ENCODE peak calls at places on chromosomes 12 and 14, in six cellular contexts. U is breast epithelium, S is GM12878, B is prostate gland, A is heart left ventricle, R is HCT116. Z is an unnamed sample. For H3K4me1, the result is how much of the 10 kb centered on the place peaks cover.

GRCh38 chr12:68789144-68789878 is 18.7 kb upstream of the MDM2 start:
- DNase-seq in U (no peak), S (no peak), B (no peak), A (no peak), R (no peak), Z (no peak)

GRCh38 chr12:108307006-108307405 is 32.1 kb downstream of the CMKLR1 start:
- DNase-seq in U (no peak), S (no peak), B (no peak), A (no peak), R (no peak), Z (no peak)

GRCh38 chr14:23113346-23114119 is 5.5 kb downstream of the CEBPE start:
- DNase-seq in U (no peak), S (no peak), B (no peak), A (no peak), R (no peak), Z (peak)

GRCh38 chr14:92511472-92512247 is 1.9 kb upstream of the RIN3 start:
- DNase-seq in U (no peak), S (no peak), B (no peak), A (no peak), R (peak), Z (peak)

GRCh38 chr12:45705404-45705803 is 24.1 kb upstream of the ARID2 start:
- DNase-seq in U (no peak), S (no peak), B (no peak), A (no peak), R (no peak), Z (no peak)

GRCh38 chr12:17020765-17021164 is 414.8 kb upstream of the LMO3 start:
- DNase-seq in U (no peak), S (no peak), B (no peak), A (no peak), R (no peak), Z (no peak)

GRCh38 chr14:81153187-81153586 is 67.6 kb downstream of the GTF2A1 start:
- DNase-seq in U (no peak), S (no peak), B (no peak), A (no peak), R (no peak), Z (no peak)

GRCh38 chr14:103731481-103731880 is 15.9 kb downstream of the ZFYVE21 start:
- DNase-seq in U (no peak), S (no peak), B (no peak), A (peak), R (no peak), Z (no peak)

GRCh38 chr12:103865151-103865730 is 24.2 kb upstream of the NT5DC3 start:
- DNase-seq in U (no peak), S (no peak), B (no peak), A (no peak), R (no peak), Z (no peak)

GRCh38 chr12:52199294-52199920 is 7.6 kb upstream of the KRT80 start:
- DNase-seq in U (no peak), S (no peak), B (no peak), A (peak), R (no peak), Z (no peak)

GRCh38 chr12:43306066-43306465 is 245.9 kb downstream of the ADAMTS20 start:
- DNase-seq in U (no peak), S (no peak), B (peak), A (no peak), R (no peak), Z (peak)

GRCh38 chr14:101128478-101129450 is 225.2 kb upstream of the RTL1 start:
- DNase-seq in U (peak), S (no peak), B (peak), A (no peak), R (no peak), Z (peak)

GRCh38 chr12:107287436-107288413 is 194.4 kb upstream of the CRY1 start:
- DNase-seq in U (no peak), S (no peak), B (no peak), A (no peak), R (no peak), Z (no peak)

GRCh38 chr14:49485290-49485689 is 100.9 kb downstream of the RPS29 start:
- DNase-seq in U (no peak), S (no peak), B (no peak), A (no peak), R (no peak), Z (no peak)

GRCh38 chr12:16482726-16483125 is 123.2 kb downstream of the LMO3 start:
- DNase-seq in U (no peak), S (no peak), B (no peak), A (no peak), R (no peak), Z (no peak)

GRCh38 chr14:99479903-99480855 is 480 bp downstream of the SETD3 start:
- DNase-seq in U (peak), S (no peak), B (peak), A (peak), R (peak), Z (peak)

GRCh38 chr14:63992858-63993257 is 140.1 kb downstream of the SYNE2 start:
- DNase-seq in U (peak), S (no peak), B (peak), A (no peak), R (no peak), Z (no peak)

GRCh38 chr14:96040836-96041371 is 1.7 kb downstream of the C14orf132 start:
- DNase-seq in U (no peak), S (no peak), B (no peak), A (no peak), R (no peak), Z (no peak)

GRCh38 chr14:87045241-87045640 is 947.7 kb downstream of the GALC start:
- DNase-seq in U (no peak), S (no peak), B (no peak), A (no peak), R (no peak), Z (no peak)

GRCh38 chr12:114879354-114879753 is 195.4 kb upstream of the TBX3 start:
- DNase-seq in U (no peak), S (no peak), B (no peak), A (no peak), R (no peak), Z (no peak)

GRCh38 chr14:62763951-62764350 is 281.3 kb downstream of the KCNH5 start:
- DNase-seq in U (no peak), S (no peak), B (no peak), A (no peak), R (no peak), Z (no peak)

GRCh38 chr12:98895086-98895651 is 250.1 kb downstream of the APAF1 start:
- DNase-seq in U (no peak), S (no peak), B (no peak), A (no peak), R (no peak), Z (no peak)

GRCh38 chr12:119667577-119668314 is at the start of gene PRKAB1:
- DNase-seq in U (peak), S (peak), B (peak), A (peak), R (peak), Z (peak)

GRCh38 chr12:74602881-74603523 is 65.4 kb downstream of the ATXN7L3B start:
- DNase-seq in U (no peak), S (no peak), B (no peak), A (no peak), R (no peak), Z (no peak)

GRCh38 chr12:1319215-1319614 is 275.2 kb downstream of the FBXL14 start:
- DNase-seq in U (no peak), S (no peak), B (no peak), A (no peak), R (no peak), Z (no peak)

GRCh38 chr14:32950584-32950983 is 11.9 kb downstream of the NPAS3 start:
- DNase-seq in U (no peak), S (no peak), B (no peak), A (no peak), R (no peak), Z (no peak)

GRCh38 chr14:100421756-100422470 is 98.8 kb downstream of the SLC25A47 start:
- DNase-seq in U (no peak), S (no peak), B (no peak), A (no peak), R (no peak), Z (peak)

GRCh38 chr12:2588345-2588744 is 206.4 kb upstream of the FKBP4 start:
- DNase-seq in U (no peak), S (no peak), B (no peak), A (peak), R (no peak), Z (peak)

GRCh38 chr12:132922676-132923075 is 33.4 kb downstream of the ZNF605 start:
- DNase-seq in U (no peak), S (no peak), B (no peak), A (no peak), R (no peak), Z (no peak)

GRCh38 chr12:646303-647038 is 16.8 kb downstream of the NINJ2 start:
- DNase-seq in U (no peak), S (no peak), B (peak), A (peak), R (no peak), Z (peak)

GRCh38 chr12:109523504-109523903 is 46.1 kb downstream of the UBE3B start:
- DNase-seq in U (no peak), S (no peak), B (no peak), A (no peak), R (no peak), Z (no peak)

GRCh38 chr14:33065634-33066033 is 127.0 kb downstream of the NPAS3 start:
- DNase-seq in U (no peak), S (no peak), B (no peak), A (no peak), R (no peak), Z (no peak)

GRCh38 chr14:76956253-76957090 is 72.0 kb downstream of the IRF2BPL start:
- DNase-seq in U (peak), S (no peak), B (peak), A (peak), R (peak), Z (peak)

GRCh38 chr12:116642683-116643082 is 83.5 kb downstream of the MAP1LC3B2 start:
- DNase-seq in U (no peak), S (no peak), B (no peak), A (no peak), R (no peak), Z (no peak)

GRCh38 chr12:122116707-122117535 is 38.4 kb downstream of the MLXIP start:
- DNase-seq in U (no peak), S (no peak), B (no peak), A (no peak), R (no peak), Z (peak)

GRCh38 chr12:122106891-122107660 is 28.5 kb downstream of the MLXIP start:
- DNase-seq in U (no peak), S (no peak), B (no peak), A (peak), R (no peak), Z (peak)

DNA sequence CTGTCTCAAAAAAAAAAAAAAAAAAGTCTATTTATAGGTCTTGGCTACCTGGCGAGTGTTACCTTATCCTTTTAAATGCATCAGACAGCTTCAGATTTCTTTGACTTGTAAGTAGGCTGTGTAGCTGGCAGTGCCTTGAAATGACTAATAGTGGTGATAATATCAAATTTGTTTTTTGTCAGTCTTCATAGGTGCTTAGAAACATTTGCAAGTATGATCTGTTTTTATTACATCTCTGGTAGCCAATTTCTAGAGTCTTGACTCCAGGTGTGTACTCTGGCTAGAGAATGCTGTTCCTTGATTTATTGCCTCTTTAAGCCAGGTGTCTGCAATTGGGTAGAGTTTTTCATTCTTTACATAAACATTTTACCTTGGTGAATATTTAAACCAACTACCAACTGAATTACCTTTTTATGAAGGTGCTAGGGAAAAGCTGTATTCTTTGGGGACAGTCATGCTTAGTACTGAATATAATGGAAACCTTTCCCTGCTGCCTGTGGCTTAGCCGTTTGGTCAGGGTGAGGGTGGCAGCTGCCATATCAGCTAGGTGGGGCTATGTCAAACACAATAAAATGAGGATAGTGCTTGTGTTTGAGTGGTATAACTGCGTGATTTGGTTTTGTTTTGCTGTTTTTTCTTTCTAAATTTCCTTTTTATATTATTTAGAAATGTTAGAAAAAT is 32.7 kb downstream of the MLXIP start:
- DNase-seq in U (no peak), S (no peak), B (peak), A (no peak), R (peak), Z (no peak)
- H3K4me3 ChIP-seq in U (no peak), S (no peak), B (no peak), A (no peak), R (peak), Z (no peak)

DNA sequence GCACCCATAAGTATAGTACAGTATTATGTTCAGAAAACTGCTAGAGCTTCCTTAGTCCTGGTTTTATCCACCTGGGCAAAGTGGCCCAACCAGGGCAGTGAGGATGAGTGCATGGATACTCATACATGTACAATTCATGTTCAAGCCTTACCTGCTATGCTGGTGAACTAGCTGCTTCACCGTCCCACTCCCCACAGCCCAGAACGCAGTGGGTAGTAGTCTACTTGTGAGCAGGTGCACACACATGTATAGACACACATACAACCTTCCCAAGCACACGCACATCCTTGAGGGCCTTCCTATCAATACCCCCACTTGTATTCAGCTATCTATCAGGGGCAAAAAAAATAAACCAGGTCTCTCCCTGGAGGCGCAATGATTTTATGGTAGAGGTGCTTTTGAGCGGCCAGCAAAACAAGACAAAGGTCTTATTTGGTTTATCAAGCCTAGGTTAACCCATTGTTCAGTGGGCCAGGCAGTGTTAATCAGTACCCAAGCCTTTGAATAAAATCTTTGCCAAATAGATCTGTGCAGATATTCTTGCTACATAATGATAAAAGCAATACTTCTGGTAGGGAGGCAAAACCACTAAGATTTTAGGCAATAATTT is 69.8 kb downstream of the ZFP36L1 start:
- DNase-seq in U (no peak), S (no peak), B (no peak), A (no peak), R (no peak), Z (no peak)
- TF ChIP-seq POLR2A in U (no peak), S (no peak), B (no peak), A (no peak), R (no peak), Z (no peak)

DNA sequence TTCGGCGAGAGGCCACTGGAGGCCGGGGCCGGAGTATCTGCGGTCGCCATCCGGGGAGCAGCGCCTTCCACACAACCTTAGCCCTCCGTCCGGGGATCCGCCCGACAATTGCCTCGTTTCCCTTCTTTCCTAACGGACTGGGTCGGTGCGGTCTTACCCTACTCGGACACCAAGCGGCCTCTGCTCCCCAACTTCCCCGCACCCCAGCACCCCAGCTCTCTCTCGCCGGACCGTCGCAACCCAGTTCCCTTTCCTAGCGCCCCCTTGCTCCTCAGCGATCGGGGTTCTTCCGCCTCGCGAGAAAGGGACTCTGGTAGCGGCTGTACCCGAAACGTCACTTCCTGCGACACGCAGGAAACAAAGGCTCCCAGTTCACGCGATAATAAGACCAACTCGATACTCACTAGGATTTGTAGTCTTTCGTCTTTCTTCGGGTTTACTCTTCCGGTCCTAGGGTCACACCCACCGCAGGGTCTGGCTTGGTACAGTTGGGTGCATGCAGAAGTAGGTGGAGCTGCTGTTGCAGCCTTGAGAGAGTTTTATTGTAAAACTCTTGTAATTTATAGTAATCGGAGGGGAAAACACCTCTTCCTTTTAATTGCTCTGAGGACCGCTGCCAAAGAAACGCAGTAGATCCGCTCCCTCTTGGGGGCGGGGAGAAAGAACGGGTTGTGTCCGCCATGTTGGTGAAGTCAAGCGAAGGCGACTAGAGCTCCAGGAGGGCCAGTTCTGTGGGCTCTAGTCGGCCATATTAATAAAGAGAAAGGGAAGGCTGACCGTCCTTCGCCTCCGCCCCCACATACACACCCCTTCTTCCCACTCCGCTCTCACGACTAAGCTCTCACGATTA is at the start of the genes THAP2 and ZFC3H1:
- DNase-seq in U (peak), S (peak), B (peak), A (peak), R (peak), Z (peak)
- H3K4me1 ChIP-seq in U (under half), S (under half), B (under half), A (under half), R (under half), Z (under half)

DNA sequence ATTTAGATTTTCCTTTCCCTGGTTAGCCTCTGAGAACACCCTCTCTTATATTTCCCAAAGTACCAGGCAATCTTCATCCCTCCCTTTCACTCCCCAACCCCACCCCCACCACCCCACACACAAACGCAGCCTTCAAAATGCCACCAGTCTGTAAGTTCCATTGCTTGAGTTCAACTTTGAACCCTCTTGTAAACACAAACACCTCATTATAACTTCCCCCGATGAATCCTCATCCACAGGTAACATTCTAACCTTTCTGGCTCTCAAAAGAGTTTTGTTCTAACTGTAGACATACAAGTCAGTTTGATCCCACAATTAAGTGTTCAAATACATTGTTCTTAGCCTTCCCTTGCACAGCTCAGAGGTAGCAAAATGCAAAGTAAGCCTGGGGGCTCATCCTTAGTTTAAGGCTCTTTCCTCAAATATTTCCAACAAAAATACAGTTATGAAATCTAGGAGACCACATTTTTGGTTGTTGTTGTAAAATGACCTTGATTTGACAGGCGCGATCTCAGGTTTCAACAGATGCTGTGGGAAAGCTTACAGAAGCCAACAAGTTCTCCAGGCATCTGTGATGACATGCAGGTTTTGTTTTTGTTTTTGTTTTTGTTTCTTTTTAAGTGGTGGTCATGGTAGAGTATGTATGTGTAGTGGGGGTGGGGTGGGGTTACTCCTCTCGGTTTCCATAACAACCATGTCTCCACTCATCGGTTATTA is 199.6 kb upstream of the FOXN3 start:
- DNase-seq in U (no peak), S (no peak), B (no peak), A (no peak), R (no peak), Z (no peak)
- H3K4me3 ChIP-seq in U (no peak), S (peak), B (no peak), A (peak), R (no peak), Z (no peak)

DNA sequence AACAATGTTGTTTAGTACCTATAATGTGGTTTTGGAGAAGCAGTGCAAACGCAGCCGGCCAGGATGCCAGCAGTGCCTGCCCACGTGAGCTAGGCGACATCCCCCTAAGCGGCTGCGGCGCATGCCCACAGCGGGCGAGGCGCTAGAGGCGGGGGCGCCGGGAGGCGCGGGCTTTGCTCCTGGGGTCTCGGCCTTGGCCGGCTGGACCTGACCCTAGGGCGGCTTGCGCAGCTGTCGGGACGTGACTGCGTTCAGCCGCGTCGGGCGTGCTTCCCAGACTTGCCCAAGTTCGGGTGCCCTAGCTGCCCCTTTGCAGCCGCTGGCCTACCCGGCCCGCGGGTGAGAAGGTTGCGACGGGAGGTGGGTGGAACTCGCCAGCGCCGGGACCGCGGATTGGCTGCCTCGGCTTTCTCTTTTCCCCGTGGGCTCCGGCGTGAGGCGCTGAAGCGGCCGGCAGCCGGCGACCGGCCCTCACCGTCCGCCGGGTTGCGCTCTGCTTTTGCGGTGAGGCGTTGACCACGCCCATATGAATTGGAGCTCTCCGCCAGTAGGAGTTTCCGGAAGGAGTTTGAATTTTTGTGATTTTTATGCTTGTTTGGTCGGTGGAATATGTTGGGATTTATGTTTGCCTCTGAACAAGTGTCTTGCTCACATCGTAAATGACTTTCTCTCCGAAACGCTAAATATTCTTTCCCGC is at the start of gene TMEM19:
- DNase-seq in U (peak), S (peak), B (peak), A (peak), R (peak), Z (peak)
- TF ChIP-seq POLR2A in U (no peak), S (peak), B (peak), A (no peak), R (peak), Z (peak)

GRCh38 chr12:49821375-49822287 is 6.6 kb downstream of the NCKAP5L start:
- DNase-seq in U (no peak), S (no peak), B (no peak), A (no peak), R (no peak), Z (peak)
- H3K4me1 ChIP-seq in U (under half), S (under half), B (under half), A (under half), R (under half), Z (half or more)

Z was measured in sigmoid colon.